ENCODE peak calls at places on chromosomes 6 and 20, in five cellular contexts. One of them, this sample, is unnamed. For H3K27me3, the result is how much of the 10 kb centered on the place peaks cover.

GRCh38 chr6:81979767-81980166 is 227.3 kb upstream of the TENT5A start:
- DNase-seq in GM12878: no peak
- DNase-seq in stomach: no peak
- DNase-seq in H1: no peak
- DNase-seq in ovary: no peak
- DNase-seq in this sample: no peak

GRCh38 chr6:134351615-134352474 is 33.9 kb upstream of the SGK1 start:
- DNase-seq in GM12878: no peak
- DNase-seq in stomach: no peak
- DNase-seq in H1: no peak
- DNase-seq in ovary: no peak
- DNase-seq in this sample: no peak

GRCh38 chr6:85357651-85358050 is 92.2 kb upstream of the NT5E start:
- DNase-seq in GM12878: no peak
- DNase-seq in stomach: no peak
- DNase-seq in H1: no peak
- DNase-seq in ovary: no peak
- DNase-seq in this sample: no peak

GRCh38 chr6:80331522-80331921 is 225.1 kb downstream of the BCKDHB start:
- DNase-seq in GM12878: no peak
- DNase-seq in stomach: no peak
- DNase-seq in H1: no peak
- DNase-seq in ovary: no peak
- DNase-seq in this sample: no peak

GRCh38 chr6:31042801-31043200 is 32.5 kb downstream of the MUC22 start:
- DNase-seq in GM12878: no peak
- DNase-seq in stomach: peak
- DNase-seq in H1: peak
- DNase-seq in ovary: peak
- DNase-seq in this sample: no peak

GRCh38 chr6:148231572-148231971 is 111.1 kb upstream of the SASH1 start:
- DNase-seq in GM12878: no peak
- DNase-seq in stomach: no peak
- DNase-seq in H1: no peak
- DNase-seq in ovary: no peak
- DNase-seq in this sample: no peak

GRCh38 chr6:156777866-156778614 is 862 bp downstream of the ARID1B start:
- DNase-seq in GM12878: no peak
- DNase-seq in stomach: peak
- DNase-seq in H1: no peak
- DNase-seq in ovary: peak
- DNase-seq in this sample: no peak

GRCh38 chr6:26224940-26225847 is 138.0 kb downstream of the HFE start:
- DNase-seq in GM12878: no peak
- DNase-seq in stomach: no peak
- DNase-seq in H1: no peak
- DNase-seq in ovary: peak
- DNase-seq in this sample: no peak

GRCh38 chr6:119207973-119208725 is 129.7 kb upstream of the FAM184A start:
- DNase-seq in GM12878: no peak
- DNase-seq in stomach: no peak
- DNase-seq in H1: no peak
- DNase-seq in ovary: no peak
- DNase-seq in this sample: no peak

GRCh38 chr6:25027221-25027916 is 91.6 kb upstream of the RIPOR2 start:
- DNase-seq in GM12878: peak
- DNase-seq in stomach: peak
- DNase-seq in H1: no peak
- DNase-seq in ovary: no peak
- DNase-seq in this sample: no peak

GRCh38 chr20:8094845-8095244 is 37.2 kb upstream of the PLCB1 start:
- DNase-seq in GM12878: no peak
- DNase-seq in stomach: no peak
- DNase-seq in H1: no peak
- DNase-seq in ovary: no peak
- DNase-seq in this sample: no peak

GRCh38 chr20:37991506-37992302 is 41.6 kb downstream of the TTI1 start:
- DNase-seq in GM12878: no peak
- DNase-seq in stomach: no peak
- DNase-seq in H1: no peak
- DNase-seq in ovary: no peak
- DNase-seq in this sample: no peak

GRCh38 chr6:138765896-138766487 is 7.6 kb upstream of the CCDC28A start:
- DNase-seq in GM12878: no peak
- DNase-seq in stomach: no peak
- DNase-seq in H1: no peak
- DNase-seq in ovary: no peak
- DNase-seq in this sample: no peak

GRCh38 chr20:55271370-55271769 is 733.9 kb downstream of the CBLN4 start:
- DNase-seq in GM12878: no peak
- DNase-seq in stomach: no peak
- DNase-seq in H1: no peak
- DNase-seq in ovary: no peak
- DNase-seq in this sample: no peak

GRCh38 chr6:25312703-25313102 is 33.5 kb downstream of the CARMIL1 start:
- DNase-seq in GM12878: no peak
- DNase-seq in stomach: no peak
- DNase-seq in H1: no peak
- DNase-seq in ovary: no peak
- DNase-seq in this sample: no peak

GRCh38 chr20:23622839-23623343 is 14.9 kb downstream of the CST3 start:
- DNase-seq in GM12878: no peak
- DNase-seq in stomach: peak
- DNase-seq in H1: no peak
- DNase-seq in ovary: no peak
- DNase-seq in this sample: peak
- TF ChIP-seq EP300 in GM12878: no peak
- TF ChIP-seq EP300 in stomach: peak
- TF ChIP-seq EP300 in H1: no peak
- TF ChIP-seq EP300 in ovary: peak
- TF ChIP-seq EP300 in this sample: peak

GRCh38 chr6:72617721-72618120 is 4.1 kb upstream of the KCNQ5 start:
- DNase-seq in GM12878: no peak
- DNase-seq in stomach: no peak
- DNase-seq in H1: no peak
- DNase-seq in ovary: no peak
- DNase-seq in this sample: no peak
- H3K27me3 ChIP-seq in GM12878: under half
- H3K27me3 ChIP-seq in stomach: under half
- H3K27me3 ChIP-seq in H1: under half
- H3K27me3 ChIP-seq in ovary: under half
- H3K27me3 ChIP-seq in this sample: under half

DNA sequence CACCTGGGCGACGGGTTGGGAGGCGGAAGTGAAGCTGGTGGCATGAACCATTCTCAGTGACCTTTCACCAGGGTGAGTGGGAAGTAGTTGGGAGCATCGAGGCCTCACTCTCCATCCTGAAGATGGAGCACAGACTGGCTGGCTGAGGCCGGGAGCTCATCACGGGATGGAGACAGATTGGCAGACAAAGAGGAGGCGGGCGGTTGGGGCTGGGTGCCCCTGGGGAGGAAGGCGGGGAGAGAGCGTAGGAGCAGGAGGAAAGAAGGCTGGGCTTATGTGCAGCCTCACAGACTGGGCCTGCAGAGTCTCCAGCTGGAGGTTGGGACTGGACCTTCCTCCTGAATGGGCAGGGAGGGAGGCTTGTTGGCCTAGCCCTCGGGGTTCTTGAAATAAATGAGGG is 44.2 kb upstream of the SCRT2 start:
- DNase-seq in GM12878: no peak
- DNase-seq in stomach: no peak
- DNase-seq in H1: no peak
- DNase-seq in ovary: no peak
- DNase-seq in this sample: no peak
- TF ChIP-seq POLR2A in GM12878: no peak
- TF ChIP-seq POLR2A in stomach: no peak
- TF ChIP-seq POLR2A in H1: no peak
- TF ChIP-seq POLR2A in ovary: no peak
- TF ChIP-seq POLR2A in this sample: no peak

GRCh38 chr20:45792513-45793118 is 862 bp downstream of the DNTTIP1 start:
- DNase-seq in GM12878: no peak
- DNase-seq in stomach: no peak
- DNase-seq in H1: no peak
- DNase-seq in ovary: no peak
- DNase-seq in this sample: no peak

GRCh38 chr20:45788351-45788750 is 3.3 kb downstream of the WFDC3 start:
- DNase-seq in GM12878: no peak
- DNase-seq in stomach: no peak
- DNase-seq in H1: no peak
- DNase-seq in ovary: no peak
- DNase-seq in this sample: no peak

GRCh38 chr20:45796336-45797070 is 4.7 kb downstream of the DNTTIP1 start:
- DNase-seq in GM12878: no peak
- DNase-seq in stomach: no peak
- DNase-seq in H1: no peak
- DNase-seq in ovary: no peak
- DNase-seq in this sample: no peak

GRCh38 chr20:45791668-45792512 is at the start of the genes DNTTIP1 and WFDC3:
- DNase-seq in GM12878: peak
- DNase-seq in stomach: peak
- DNase-seq in H1: peak
- DNase-seq in ovary: peak
- DNase-seq in this sample: peak
- TF ChIP-seq EP300 in GM12878: no peak
- TF ChIP-seq EP300 in stomach: no peak
- TF ChIP-seq EP300 in H1: peak
- TF ChIP-seq EP300 in ovary: no peak
- TF ChIP-seq EP300 in this sample: no peak

This sample was measured in esophagus muscularis mucosa.